ENCODE peak calls at places on chromosomes 4 and X, in seven cellular contexts. E is SK-N-SH, S is GM12864, V is omental fat pad, L is astrocyte of the spinal cord, H is retinal pigment epithelial cell, P is nephron progenitor cell. R is an unnamed sample.

GRCh38 chrX:111006119-111006518 is 89.9 kb upstream of the PAK3 start:
- DNase-seq in E (no peak), S (no peak), V (no peak), L (no peak), H (no peak), P (no peak), R (no peak)

GRCh38 chrX:31423575-31424284 is 351.9 kb upstream of the FTHL17 start:
- DNase-seq in E (peak; percentile 43), S (no peak), V (no peak), L (peak; percentile 41), H (peak; percentile 18), P (peak; percentile 8), R (no peak)

GRCh38 chrX:113892401-113892800 is 691.5 kb upstream of the HTR2C start:
- DNase-seq in E (no peak), S (no peak), V (no peak), L (no peak), H (no peak), P (no peak), R (no peak)

GRCh38 chrX:12245650-12246645 is 107.7 kb downstream of the FRMPD4 start:
- DNase-seq in E (no peak), S (no peak), V (no peak), L (peak; percentile 73), H (no peak), P (no peak), R (no peak)

GRCh38 chr4:93174598-93174997 is 654.0 kb upstream of the ATOH1 start:
- DNase-seq in E (no peak), S (no peak), V (no peak), L (no peak), H (no peak), P (no peak), R (no peak)

GRCh38 chr4:8689741-8690140 is 97.2 kb downstream of the CPZ start:
- DNase-seq in E (no peak), S (no peak), V (no peak), L (no peak), H (no peak), P (no peak), R (no peak)

GRCh38 chrX:133335027-133335426 is 80.3 kb downstream of the GPC4 start:
- DNase-seq in E (peak; percentile 32), S (no peak), V (no peak), L (peak; percentile 39), H (no peak), P (peak; percentile 15), R (no peak)

GRCh38 chr4:41933997-41934812 is 1.0 kb upstream of the TMEM33 start:
- DNase-seq in E (no peak), S (no peak), V (no peak), L (no peak), H (no peak), P (no peak), R (no peak)

GRCh38 chr4:98556451-98556850 is 102.0 kb downstream of the TSPAN5 start:
- DNase-seq in E (no peak), S (no peak), V (no peak), L (no peak), H (no peak), P (no peak), R (no peak)

GRCh38 chr4:138090145-138090917 is 151.8 kb downstream of the SLC7A11 start:
- DNase-seq in E (peak; percentile 78), S (peak; percentile 19), V (no peak), L (peak; percentile 87), H (no peak), P (peak; percentile 65), R (no peak)

GRCh38 chrX:46251755-46252154 is 293.5 kb downstream of the ZNF674 start:
- DNase-seq in E (no peak), S (no peak), V (no peak), L (peak; percentile 42), H (no peak), P (no peak), R (no peak)

GRCh38 chr4:76195326-76195725 is 18.3 kb downstream of the SCARB2 start:
- DNase-seq in E (no peak), S (no peak), V (no peak), L (peak; percentile 53), H (no peak), P (no peak), R (no peak)

GRCh38 chrX:23332101-23332887 is 2.4 kb upstream of the PTCHD1 start:
- DNase-seq in E (peak; percentile 47), S (no peak), V (no peak), L (no peak), H (no peak), P (peak; percentile 36), R (no peak)

GRCh38 chr4:182620111-182620980 is 296.8 kb downstream of the DCTD start:
- DNase-seq in E (no peak), S (no peak), V (no peak), L (no peak), H (no peak), P (no peak), R (no peak)

GRCh38 chr4:169270810-169271691 is at the start of gene SH3RF1:
- DNase-seq in E (peak; percentile 91), S (no peak), V (peak; percentile 60), L (peak; percentile 90), H (no peak), P (peak; percentile 89), R (peak; percentile 26)

GRCh38 chr4:139603576-139604387 is 47.8 kb upstream of the SETD7 start:
- DNase-seq in E (peak; percentile 55), S (peak; percentile 10), V (no peak), L (peak; percentile 60), H (no peak), P (peak; percentile 37), R (no peak)

GRCh38 chr4:139605516-139605915 is 49.5 kb upstream of the SETD7 start:
- DNase-seq in E (no peak), S (no peak), V (no peak), L (no peak), H (no peak), P (no peak), R (no peak)

GRCh38 chr4:139607302-139608060 is 51.5 kb upstream of the SETD7 start:
- DNase-seq in E (no peak), S (no peak), V (no peak), L (no peak), H (peak; percentile 51), P (no peak), R (no peak)

GRCh38 chr4:139609647-139610046 is 53.6 kb upstream of the SETD7 start:
- DNase-seq in E (no peak), S (no peak), V (no peak), L (peak; percentile 79), H (peak; percentile 67), P (no peak), R (no peak)

DNA sequence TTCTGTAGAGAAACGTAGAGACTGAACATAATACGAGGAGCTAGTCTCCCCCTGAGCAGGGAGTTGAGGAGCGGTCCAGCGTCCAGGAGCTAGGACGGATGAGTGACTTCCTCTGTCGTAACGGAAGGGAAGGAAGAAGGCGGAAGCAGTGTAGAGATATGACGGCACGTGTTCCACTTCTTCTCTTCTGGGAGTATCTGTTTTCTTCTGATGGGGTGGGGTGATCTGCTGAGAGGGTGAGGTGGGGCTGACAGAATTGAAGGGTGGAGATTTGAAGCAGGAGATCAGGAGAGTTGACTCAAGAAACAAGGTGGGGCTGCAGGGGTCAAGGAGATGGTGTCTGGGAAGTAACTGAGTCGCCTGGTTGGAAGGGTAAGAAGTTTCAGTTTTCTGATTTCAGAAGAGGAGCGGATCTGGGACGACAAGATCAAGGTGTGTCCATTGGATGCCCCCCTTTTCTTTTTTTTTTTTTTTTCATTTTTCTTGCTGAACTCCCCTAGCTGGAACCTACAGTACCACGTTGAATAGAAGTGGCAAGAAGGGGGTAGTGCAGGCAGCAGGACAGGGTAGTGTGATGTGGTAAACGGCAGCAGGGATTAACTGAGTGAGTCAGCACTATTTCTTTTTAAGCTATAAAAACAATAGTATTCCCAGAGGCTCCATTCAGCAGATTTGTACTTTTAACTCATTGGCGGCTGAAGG is 50.7 kb upstream of the SETD7 start:
- DNase-seq in E (no peak), S (no peak), V (no peak), L (peak; percentile 60), H (peak; percentile 69), P (no peak), R (no peak)
- TF ChIP-seq CTCF in E (peak; percentile 19), S (no peak), V (no peak), L (no peak), H (no peak), P (no peak), R (no peak)

DNA sequence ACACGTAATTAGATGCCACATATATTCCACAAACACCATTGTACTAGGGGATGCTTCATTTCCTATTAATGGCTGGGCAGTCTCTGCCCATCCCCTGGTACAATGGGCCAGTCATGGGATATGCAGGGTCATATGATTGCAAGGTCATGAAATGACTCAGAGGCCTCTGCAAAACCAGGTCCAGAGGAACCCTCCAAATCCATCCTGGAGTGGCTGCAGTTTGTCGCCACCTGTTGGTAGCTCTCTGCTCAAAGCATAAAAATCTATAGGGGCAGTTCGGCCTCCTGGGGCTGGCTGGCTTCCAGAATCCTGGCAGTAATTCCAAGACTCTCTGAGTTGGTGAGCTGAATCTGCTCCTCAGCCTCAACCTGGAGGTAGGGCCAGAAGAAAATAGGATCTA is 22.9 kb upstream of the PUDP start:
- DNase-seq in E (peak; percentile 28), S (no peak), V (peak; percentile 20), L (no peak), H (no peak), P (peak; percentile 13), R (peak; percentile 15)
- TF ChIP-seq CTCF in E (peak; percentile 63), S (peak; percentile 35), V (no peak), L (peak; percentile 37), H (peak; percentile 53), P (peak; percentile 39), R (peak; percentile 31)

DNA sequence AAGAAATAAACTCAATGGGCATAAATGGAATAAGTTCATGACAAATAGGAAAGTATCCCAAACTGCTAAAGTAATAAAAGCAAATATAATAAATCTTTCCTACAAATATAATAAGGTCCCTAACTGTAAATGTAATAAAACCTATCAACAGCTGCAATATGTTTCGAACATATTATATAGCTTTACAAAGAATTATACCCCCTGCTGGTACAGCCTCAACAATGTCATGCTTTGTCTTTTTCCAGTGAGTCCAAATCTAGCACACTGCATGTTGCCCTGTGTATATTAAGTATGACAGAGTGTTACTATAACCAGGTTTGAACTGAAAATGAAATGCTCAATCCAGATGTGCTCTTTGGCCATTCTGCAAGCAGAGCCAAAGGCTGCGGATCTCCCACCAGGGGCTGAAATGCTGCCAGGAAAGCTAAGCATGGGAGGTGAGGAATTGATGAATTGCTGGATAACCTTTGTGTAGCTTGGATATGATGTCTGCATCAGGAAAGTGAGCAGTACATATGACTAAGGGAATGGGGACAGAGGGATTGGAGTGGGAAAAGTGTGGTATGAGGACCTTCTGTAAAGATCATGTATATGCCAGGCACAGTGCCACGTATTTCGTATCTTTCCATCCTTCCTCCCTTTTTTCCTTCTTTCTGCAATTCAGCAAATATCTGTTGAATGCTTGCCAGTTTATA is 954.5 kb upstream of the LCORL start:
- DNase-seq in E (no peak), S (no peak), V (no peak), L (no peak), H (no peak), P (no peak), R (no peak)
- TF ChIP-seq CTCF in E (no peak), S (no peak), V (no peak), L (no peak), H (no peak), P (no peak), R (no peak)

DNA sequence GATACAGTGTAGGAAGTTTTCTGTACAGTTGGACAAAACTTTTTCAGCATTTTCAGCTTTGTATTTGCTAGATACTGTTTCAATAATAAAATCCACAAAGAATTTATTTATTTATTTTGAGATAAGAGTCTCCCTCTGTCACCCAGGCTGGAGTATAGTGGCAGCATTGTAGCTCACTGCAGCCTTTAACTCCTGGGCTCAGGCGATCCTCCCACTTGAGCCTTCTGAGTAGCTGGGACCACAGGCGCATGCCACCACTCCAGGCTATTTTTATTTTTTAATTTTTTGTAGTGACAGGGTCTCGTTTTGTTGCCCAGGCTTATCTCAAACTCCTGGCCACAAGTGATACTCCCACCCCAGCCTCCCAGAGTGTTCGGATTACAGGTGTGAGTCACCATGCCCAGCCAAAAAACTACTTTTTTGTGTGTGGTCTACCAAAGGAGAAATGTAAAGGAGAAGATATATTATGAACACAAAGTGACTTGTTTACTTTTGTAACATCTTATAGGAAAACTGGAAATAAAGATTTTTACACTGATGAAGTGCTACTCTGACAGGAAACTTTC is 13.0 kb upstream of the SOWAHD start:
- DNase-seq in E (no peak), S (no peak), V (no peak), L (no peak), H (no peak), P (no peak), R (no peak)
- TF ChIP-seq CTCF in E (no peak), S (no peak), V (no peak), L (no peak), H (no peak), P (no peak), R (no peak)